ENCODE peak calls at places on chromosomes 12 and 14, in six cellular contexts. H, M, Q, E, L and Z are unnamed samples.

GRCh38 chr12:9037431-9037830 is 48.1 kb downstream of the KLRG1 start:
- DNase-seq in H (no peak), M (no peak), Q (no peak), E (no peak), L (no peak), Z (no peak)

GRCh38 chr14:34199585-34199984 is 248.7 kb upstream of the EGLN3 start:
- DNase-seq in H (no peak), M (no peak), Q (no peak), E (no peak), L (no peak), Z (peak; percentile 99)

GRCh38 chr12:19886805-19887105 is 447.5 kb downstream of the AEBP2 start:
- DNase-seq in H (no peak), M (no peak), Q (no peak), E (no peak), L (no peak), Z (peak; percentile 39)

GRCh38 chr14:49218436-49219092 is 367.6 kb downstream of the RPS29 start:
- DNase-seq in H (no peak), M (no peak), Q (no peak), E (no peak), L (no peak), Z (peak; percentile 65)

GRCh38 chr12:132279184-132279889 is 50.1 kb downstream of the GALNT9 start:
- DNase-seq in H (no peak), M (peak; percentile 57), Q (no peak), E (no peak), L (no peak), Z (no peak)

GRCh38 chr14:94548999-94549985 is 11.9 kb upstream of the SERPINA4 start:
- DNase-seq in H (peak; percentile 83), M (peak; percentile 62), Q (peak; percentile 74), E (no peak), L (peak; percentile 79), Z (peak; percentile 25)

GRCh38 chr12:131194166-131194565 is 240.5 kb downstream of the ADGRD1 start:
- DNase-seq in H (no peak), M (peak; percentile 63), Q (no peak), E (no peak), L (no peak), Z (no peak)

GRCh38 chr12:57116580-57117281 is 5.6 kb upstream of the STAT6 start:
- DNase-seq in H (no peak), M (no peak), Q (no peak), E (no peak), L (no peak), Z (no peak)

GRCh38 chr14:95164506-95164905 is 7.2 kb upstream of the DICER1 start:
- DNase-seq in H (no peak), M (no peak), Q (no peak), E (no peak), L (no peak), Z (no peak)

GRCh38 chr12:6450869-6451347 is 934 bp upstream of the TAPBPL start:
- DNase-seq in H (no peak), M (no peak), Q (no peak), E (no peak), L (peak; percentile 64), Z (no peak)

GRCh38 chr12:72036393-72036792 is 97.7 kb downstream of the TPH2 start:
- DNase-seq in H (no peak), M (no peak), Q (no peak), E (no peak), L (no peak), Z (no peak)

GRCh38 chr12:42084522-42084921 is 60.2 kb downstream of the GXYLT1 start:
- DNase-seq in H (no peak), M (no peak), Q (no peak), E (no peak), L (no peak), Z (no peak)

GRCh38 chr14:23486116-23486515 is 16.6 kb downstream of the NGDN start:
- DNase-seq in H (no peak), M (no peak), Q (no peak), E (no peak), L (no peak), Z (no peak)

GRCh38 chr14:74612346-74613021 is 447 bp upstream of the LTBP2 start:
- DNase-seq in H (peak; percentile 93), M (peak; percentile 78), Q (peak; percentile 89), E (no peak), L (peak; percentile 76), Z (peak; percentile 74)

GRCh38 chr12:98895086-98895651 is 250.1 kb downstream of the APAF1 start:
- DNase-seq in H (peak; percentile 75), M (no peak), Q (no peak), E (no peak), L (peak; percentile 79), Z (no peak)

GRCh38 chr14:72978856-72979255 is 48.0 kb downstream of the ZFYVE1 start:
- DNase-seq in H (no peak), M (no peak), Q (no peak), E (no peak), L (no peak), Z (no peak)

GRCh38 chr14:20427231-20428009 is 8.5 kb downstream of the KLHL33 start:
- DNase-seq in H (no peak), M (peak; percentile 20), Q (no peak), E (no peak), L (no peak), Z (peak; percentile 43)

GRCh38 chr12:103956515-103957027 is 9.1 kb upstream of the TDG start:
- DNase-seq in H (no peak), M (no peak), Q (no peak), E (no peak), L (no peak), Z (no peak)

GRCh38 chr14:68926236-68926635 is 52.9 kb downstream of the ACTN1 start:
- DNase-seq in H (no peak), M (peak; percentile 46), Q (no peak), E (no peak), L (no peak), Z (no peak)

GRCh38 chr14:68925373-68925772 is 53.7 kb downstream of the ACTN1 start:
- DNase-seq in H (no peak), M (no peak), Q (no peak), E (no peak), L (no peak), Z (no peak)

GRCh38 chr14:68922201-68922613 is 56.9 kb downstream of the ACTN1 start:
- DNase-seq in H (no peak), M (no peak), Q (no peak), E (no peak), L (no peak), Z (peak; percentile 29)

GRCh38 chr14:68922886-68923285 is 56.2 kb downstream of the ACTN1 start:
- DNase-seq in H (no peak), M (no peak), Q (peak; percentile 88), E (peak; percentile 34), L (no peak), Z (no peak)

DNA sequence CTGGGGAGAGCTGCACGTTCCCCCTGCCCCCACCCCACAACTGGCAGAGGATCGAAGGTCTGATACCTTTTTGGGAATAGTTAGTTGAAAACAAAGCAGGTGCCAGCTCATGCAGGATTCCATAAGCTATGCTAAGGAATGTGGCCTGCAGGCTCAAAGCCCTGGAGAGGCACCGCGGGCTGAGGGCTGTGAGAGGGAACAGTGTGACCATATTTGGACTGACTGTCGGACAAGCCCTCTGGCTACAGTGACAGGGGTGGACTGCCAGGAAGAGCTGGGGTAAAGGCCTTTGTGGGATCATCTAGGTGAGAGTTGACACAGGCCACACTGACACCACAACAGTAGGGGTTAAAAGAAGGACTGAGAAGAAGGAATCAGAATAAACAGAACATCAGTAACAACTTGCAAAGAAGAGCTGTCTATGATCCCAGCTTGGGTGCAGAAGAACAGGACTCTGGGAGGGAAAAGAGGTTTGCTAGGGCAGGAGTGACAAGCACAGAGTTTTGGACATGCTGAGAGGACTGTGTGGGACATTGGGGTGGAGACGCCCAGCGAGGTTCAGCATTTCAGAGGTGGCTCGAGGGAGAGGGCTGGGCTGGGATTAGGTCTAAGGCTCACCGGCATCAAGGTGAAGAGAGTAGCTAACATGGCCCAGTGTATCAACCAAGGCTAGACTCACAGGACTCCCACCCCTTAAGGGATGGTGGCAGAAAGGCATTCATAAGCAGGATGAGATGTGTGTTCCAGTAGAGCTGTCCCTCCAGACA is 54.5 kb downstream of the ACTN1 start:
- DNase-seq in H (peak; percentile 58), M (no peak), Q (no peak), E (peak; percentile 32), L (no peak), Z (peak; percentile 53)
- H3K27ac ChIP-seq in H (no peak overlapping the region), M (peak overlapping the region; percentile 8), Q (peak overlapping the region; percentile 100), E (peak overlapping the region; percentile 92), L (no peak overlapping the region), Z (peak overlapping the region; percentile 6)

GRCh38 chr14:91891081-91891480 is 23.7 kb upstream of the TC2N start:
- DNase-seq in H (no peak), M (no peak), Q (no peak), E (no peak), L (no peak), Z (no peak)

GRCh38 chr14:91891721-91892220 is 24.4 kb upstream of the TC2N start:
- DNase-seq in H (no peak), M (no peak), Q (no peak), E (no peak), L (peak; percentile 76), Z (peak; percentile 36)

GRCh38 chr14:91890291-91890749 is 23.0 kb upstream of the TC2N start:
- DNase-seq in H (no peak), M (no peak), Q (no peak), E (no peak), L (peak; percentile 60), Z (peak; percentile 80)

GRCh38 chr14:91893659-91894058 is 26.3 kb upstream of the TC2N start:
- DNase-seq in H (no peak), M (no peak), Q (no peak), E (no peak), L (no peak), Z (peak; percentile 14)

GRCh38 chr14:91892918-91893527 is 25.7 kb upstream of the TC2N start:
- DNase-seq in H (peak; percentile 71), M (no peak), Q (no peak), E (no peak), L (no peak), Z (no peak)
- H3K27ac ChIP-seq in H (no peak overlapping the region), M (no peak overlapping the region), Q (peak overlapping the region; percentile 89), E (peak overlapping the region; percentile 72), L (peak overlapping the region; percentile 87), Z (no peak overlapping the region)

DNA sequence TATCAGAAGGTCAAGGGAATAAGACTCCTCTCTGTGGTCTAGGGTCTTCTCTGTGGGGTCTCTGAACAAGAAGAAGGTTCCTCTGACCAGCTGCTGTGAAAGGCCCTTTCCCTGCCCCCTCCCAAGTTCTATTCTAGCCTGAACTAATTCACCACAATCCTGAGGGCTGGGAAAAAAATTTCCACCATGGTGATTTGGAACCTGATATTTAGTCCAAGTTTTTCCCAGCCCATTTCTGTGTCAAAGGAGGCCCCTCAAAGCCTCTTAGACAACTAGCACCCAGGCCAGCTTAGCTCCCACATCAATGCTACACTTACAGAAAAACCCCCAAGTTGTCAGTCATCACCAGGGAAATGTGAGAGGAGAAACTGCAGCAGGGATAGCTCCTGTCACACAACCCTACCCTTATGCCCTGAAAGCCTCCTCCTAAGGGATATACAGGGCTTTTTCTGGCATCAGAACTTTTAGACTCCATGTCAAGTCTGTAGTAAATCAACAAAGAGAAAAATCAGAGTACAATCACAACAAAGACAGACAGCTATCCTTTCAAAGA is 4.5 kb downstream of the FMNL3 start:
- DNase-seq in H (no peak), M (no peak), Q (no peak), E (no peak), L (no peak), Z (peak; percentile 29)
- H3K27ac ChIP-seq in H (no peak overlapping the region), M (no peak overlapping the region), Q (peak overlapping the region; percentile 94), E (no peak overlapping the region), L (peak overlapping the region; percentile 57), Z (no peak overlapping the region)

DNA sequence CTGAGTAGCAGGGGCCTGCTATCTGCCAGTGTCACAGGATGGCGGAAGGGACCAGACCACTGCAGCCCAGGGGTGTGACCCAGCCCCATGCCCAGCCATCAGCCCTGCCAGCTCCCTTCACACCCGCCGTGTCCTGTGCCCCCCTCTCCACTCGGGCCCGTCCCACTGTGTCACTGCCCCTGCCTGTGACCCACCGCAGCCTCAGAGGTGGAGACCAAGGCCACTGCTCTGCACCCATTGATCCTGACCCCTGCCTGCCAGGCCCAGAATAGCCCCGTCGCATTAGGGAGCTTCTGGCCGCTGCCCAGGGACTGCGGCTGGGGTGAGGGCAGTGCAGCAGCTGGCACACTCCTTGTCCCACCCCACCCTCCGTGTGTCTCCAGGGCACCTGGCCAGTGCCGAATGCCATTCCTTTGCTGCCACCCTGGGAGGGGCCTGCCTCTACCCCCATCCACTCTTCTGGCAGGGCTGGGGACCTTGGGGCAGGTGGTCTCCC is 2.1 kb upstream of the CRIP2 start:
- DNase-seq in H (no peak), M (no peak), Q (peak; percentile 94), E (no peak), L (no peak), Z (no peak)
- H3K27ac ChIP-seq in H (no peak overlapping the region), M (peak overlapping the region; percentile 97), Q (peak overlapping the region; percentile 97), E (peak overlapping the region; percentile 61), L (peak overlapping the region; percentile 56), Z (no peak overlapping the region)